ENCODE peak calls at places on chromosomes 3 and 15, in ten cellular contexts. L is stimulated activated CD8-positive, alpha-beta memory T cell treated with anti-CD3 and anti-CD28 coated beads, Interleukin-4, amount 100 ng/mL, for 1 hour; O is T-helper 17 cell; U is mucosa of descending colon; N is OCI-LY7; R is GM18507; F is fibroblast of the conjunctiva; P is AG10803; Z is RWPE1; M is HFF-Myc. H is an unnamed sample.

GRCh38 chr3:197309528-197310361 is 11.3 kb upstream of the DLG1 start:
- DNase-seq in L (no peak), O (no peak), U (no peak), N (peak), R (no peak), F (peak), P (peak), Z (peak), M (no peak), H (peak)

GRCh38 chr3:155131104-155131503 is 51.0 kb downstream of the MME start:
- DNase-seq in L (no peak), O (no peak), U (no peak), N (no peak), R (no peak), F (peak), P (peak), Z (peak), M (no peak), H (peak)

GRCh38 chr3:165254812-165255211 is 58.6 kb upstream of the SLITRK3 start:
- DNase-seq in L (no peak), O (no peak), U (no peak), N (no peak), R (no peak), F (no peak), P (peak), Z (peak), M (no peak), H (no peak)

GRCh38 chr3:38556640-38557358 is 60.7 kb downstream of the EXOG start:
- DNase-seq in L (no peak), O (no peak), U (no peak), N (no peak), R (no peak), F (no peak), P (no peak), Z (no peak), M (no peak), H (no peak)

GRCh38 chr15:86115138-86115801 is 35.6 kb downstream of the AGBL1 start:
- DNase-seq in L (no peak), O (no peak), U (no peak), N (no peak), R (no peak), F (no peak), P (no peak), Z (peak), M (no peak), H (no peak)

GRCh38 chr15:98442379-98442833 is 205.9 kb upstream of the IGF1R start:
- DNase-seq in L (peak), O (peak), U (no peak), N (peak), R (no peak), F (peak), P (peak), Z (peak), M (peak), H (peak)

GRCh38 chr15:99201410-99202175 is 47.8 kb downstream of the TTC23 start:
- DNase-seq in L (no peak), O (no peak), U (no peak), N (no peak), R (no peak), F (no peak), P (no peak), Z (no peak), M (no peak), H (no peak)

GRCh38 chr15:49315543-49315942 is 107.5 kb upstream of the FGF7 start:
- DNase-seq in L (no peak), O (no peak), U (no peak), N (no peak), R (no peak), F (no peak), P (peak), Z (no peak), M (no peak), H (no peak)

GRCh38 chr3:121834079-121834730 is 655 bp downstream of the IQCB1 start:
- DNase-seq in L (no peak), O (no peak), U (peak), N (peak), R (no peak), F (no peak), P (no peak), Z (peak), M (no peak), H (peak)

GRCh38 chr15:41969851-41970431 is 2.4 kb downstream of the EHD4 start:
- DNase-seq in L (no peak), O (peak), U (no peak), N (peak), R (peak), F (no peak), P (no peak), Z (no peak), M (no peak), H (no peak)

GRCh38 chr3:63364495-63364894 is 86.4 kb downstream of the SYNPR start:
- DNase-seq in L (no peak), O (no peak), U (no peak), N (no peak), R (no peak), F (peak), P (peak), Z (peak), M (no peak), H (peak)

GRCh38 chr3:186182850-186183249 is 74.0 kb upstream of the ETV5 start:
- DNase-seq in L (no peak), O (no peak), U (no peak), N (no peak), R (no peak), F (no peak), P (no peak), Z (no peak), M (no peak), H (no peak)

H was measured in HCEC 1CT.